ENCODE peak calls at places on chromosomes 16 and 17, in five cellular contexts. O, P, E, N and A are unnamed samples.

GRCh38 chr17:57236686-57237299 is 19.5 kb upstream of the MSI2 start:
- DNase-seq in E (no peak), P (no peak), N (no peak), O (no peak), A (no peak)

GRCh38 chr16:86300746-86301480 is 209.4 kb upstream of the FOXF1 start:
- DNase-seq in N (peak; percentile 69), E (no peak), O (peak; percentile 33), P (no peak), A (no peak)

GRCh38 chr16:57167537-57167936 is 18.3 kb downstream of the PSME3IP1 start:
- DNase-seq in N (no peak), P (no peak), E (no peak), O (no peak), A (no peak)

GRCh38 chr17:47611372-47612350 is 38.1 kb upstream of the KPNB1 start:
- DNase-seq in N (no peak), E (no peak), O (no peak), P (no peak), A (no peak)

GRCh38 chr16:63813862-63814261 is 1308.0 kb downstream of the CDH11 start:
- DNase-seq in N (no peak), E (no peak), O (no peak), P (no peak), A (no peak)

GRCh38 chr17:1003972-1004768 is 7.2 kb downstream of the TIMM22 start:
- DNase-seq in P (no peak), N (no peak), E (no peak), O (no peak), A (no peak)

GRCh38 chr16:8571061-8571596 is 19.2 kb downstream of the TMEM114 start:
- DNase-seq in P (no peak), O (no peak), E (no peak), N (peak; percentile 68), A (no peak)

GRCh38 chr17:27413295-27413694 is 43.0 kb upstream of the KSR1 start:
- DNase-seq in E (no peak), P (no peak), O (no peak), N (no peak), A (no peak)

GRCh38 chr16:1538804-1539520 is 5.5 kb downstream of the TMEM204 start:
- DNase-seq in O (no peak), N (peak; percentile 16), E (no peak), P (no peak), A (no peak)

GRCh38 chr16:57984443-57985203 is 13.7 kb upstream of the CNGB1 start:
- DNase-seq in N (peak; percentile 99), E (peak; percentile 91), P (peak; percentile 89), O (peak; percentile 86), A (peak; percentile 96)

GRCh38 chr16:30112197-30113030 is 923 bp downstream of the GDPD3 start:
- DNase-seq in P (peak; percentile 73), N (peak; percentile 68), O (peak; percentile 75), E (no peak), A (no peak)

GRCh38 chr17:83007504-83008475 is 71.6 kb upstream of the METRNL start:
- DNase-seq in E (no peak), P (no peak), O (no peak), N (peak; percentile 14), A (peak; percentile 55)

GRCh38 chr16:53726625-53727024 is 22.7 kb downstream of the FTO start:
- DNase-seq in P (no peak), O (no peak), N (peak; percentile 40), E (no peak), A (no peak)

GRCh38 chr16:81693467-81694303 is 85.4 kb upstream of the PLCG2 start:
- DNase-seq in P (no peak), N (no peak), O (no peak), E (no peak), A (no peak)

GRCh38 chr16:79278506-79278905 is 322.0 kb downstream of the MAF start:
- DNase-seq in O (no peak), N (no peak), P (no peak), E (no peak), A (no peak)

GRCh38 chr17:28142355-28142754 is 99.9 kb downstream of the NLK start:
- DNase-seq in P (no peak), O (no peak), N (peak; percentile 12), E (no peak), A (no peak)

GRCh38 chr17:51997723-51998122 is 160.8 kb downstream of the CA10 start:
- DNase-seq in O (no peak), N (no peak), E (no peak), P (no peak), A (no peak)

GRCh38 chr17:78114831-78115723 is 13.5 kb downstream of the TMC6 start:
- DNase-seq in N (no peak), E (no peak), O (no peak), P (peak; percentile 59), A (no peak)

GRCh38 chr17:78113804-78114785 is 14.5 kb downstream of the TMC6 start:
- DNase-seq in P (peak; percentile 51), E (no peak), N (no peak), O (no peak), A (no peak)

GRCh38 chr17:78111727-78112507 is 16.6 kb downstream of the TMC6 start:
- DNase-seq in O (no peak), N (no peak), E (no peak), P (no peak), A (peak; percentile 69)

GRCh38 chr17:78111012-78111726 is 17.4 kb downstream of the TMC6 start:
- DNase-seq in N (no peak), E (no peak), O (no peak), P (no peak), A (no peak)

GRCh38 chr17:78112508-78113471 is 15.8 kb downstream of the TMC6 start:
- DNase-seq in E (peak; percentile 76), P (no peak), N (peak; percentile 76), O (peak; percentile 91), A (peak; percentile 90)
- TF ChIP-seq CTCF in E (peak; percentile 98), P (peak; percentile 95), N (peak; percentile 99), O (peak; percentile 99), A (peak; percentile 99)

DNA sequence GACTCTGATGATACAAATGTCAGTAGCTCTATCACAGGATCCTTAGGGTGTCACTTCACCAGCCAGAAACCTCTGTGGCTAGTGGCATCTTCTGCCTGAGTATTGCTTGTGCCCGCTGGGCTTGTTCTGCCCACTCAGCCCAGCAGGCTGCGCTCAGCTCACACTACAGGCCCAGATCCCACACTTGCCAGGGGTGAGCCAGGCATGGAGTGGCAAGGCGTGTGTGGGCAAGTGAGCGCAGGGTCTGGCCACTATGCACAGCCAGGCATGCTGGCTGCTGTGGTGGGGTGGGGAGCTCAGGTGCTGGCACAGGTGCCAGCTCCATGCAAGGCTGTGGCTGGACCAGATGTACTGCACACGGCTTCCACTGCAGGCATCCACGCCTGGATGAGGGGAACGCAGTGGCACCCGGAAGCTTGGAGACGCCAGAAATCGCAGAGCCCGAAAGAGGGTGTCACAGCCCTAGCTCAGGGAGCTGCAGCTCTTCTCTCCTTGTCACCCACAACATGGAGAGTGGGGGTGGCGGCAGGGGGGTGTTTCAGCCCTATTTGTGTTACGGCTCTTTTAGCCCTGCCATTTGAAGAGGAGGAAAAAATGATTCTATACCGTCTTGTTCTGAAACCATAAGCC is 10.2 kb downstream of the CFAP97D1 start:
- DNase-seq in P (no peak), E (no peak), N (no peak), O (no peak), A (no peak)
- TF ChIP-seq CTCF in P (peak; percentile 38), E (no peak), N (peak; percentile 13), O (no peak), A (no peak)

DNA sequence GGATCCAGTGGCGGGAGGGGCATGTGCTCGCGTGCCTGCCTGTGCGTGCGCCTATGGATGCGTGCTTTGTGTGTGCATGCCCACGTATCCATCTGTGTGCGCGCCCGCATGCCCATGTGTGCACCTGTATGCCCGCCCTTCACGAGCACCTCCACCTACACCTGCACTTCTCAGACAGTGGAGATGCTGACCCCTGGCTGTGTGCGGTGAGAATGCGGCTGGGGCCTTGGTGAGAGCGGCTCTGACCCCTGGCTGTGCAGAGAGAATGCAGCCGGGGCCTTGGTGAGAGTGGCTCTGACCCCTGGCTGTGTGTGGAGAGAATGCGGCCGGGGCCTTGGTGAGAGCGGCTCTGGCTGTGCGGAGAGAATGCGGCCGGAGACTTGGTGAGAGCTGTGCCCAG is 33.9 kb downstream of the AXIN1 start:
- DNase-seq in N (peak; percentile 75), P (no peak), E (no peak), O (peak; percentile 41), A (no peak)
- TF ChIP-seq CTCF in N (peak; percentile 48), P (no peak), E (no peak), O (no peak), A (peak; percentile 59)

DNA sequence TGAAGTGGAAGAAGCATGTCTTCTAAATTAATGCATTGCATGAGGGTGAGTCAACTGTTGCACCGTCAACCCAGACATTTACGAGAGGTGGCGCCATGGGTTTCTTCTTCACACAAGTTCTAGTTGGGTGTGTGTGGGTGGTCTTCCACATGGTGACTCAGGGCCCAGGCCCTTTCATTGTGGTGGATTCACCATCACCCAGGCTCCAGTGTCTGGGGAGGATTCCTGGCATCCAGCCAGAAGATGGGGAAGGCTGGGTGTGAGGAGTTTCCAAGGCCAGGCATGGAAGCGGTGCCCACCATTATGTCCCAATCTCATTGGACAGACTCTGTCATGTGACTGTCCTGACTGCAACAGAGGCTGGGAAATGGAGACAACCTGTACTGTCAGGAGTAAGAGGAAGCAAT is 21.4 kb upstream of the JPH3 start:
- DNase-seq in O (no peak), N (no peak), P (no peak), E (no peak), A (no peak)
- TF ChIP-seq CTCF in O (no peak), N (no peak), P (no peak), E (no peak), A (no peak)

GRCh38 chr16:84090212-84090611 is 26.5 kb downstream of the MBTPS1 start:
- DNase-seq in N (no peak), P (no peak), O (no peak), E (no peak), A (no peak)

GRCh38 chr16:84087461-84088151 is 29.1 kb downstream of the MBTPS1 start:
- DNase-seq in E (no peak), O (no peak), N (no peak), P (no peak), A (no peak)

GRCh38 chr16:84086996-84087395 is 29.7 kb downstream of the MBTPS1 start:
- DNase-seq in E (no peak), P (no peak), O (no peak), N (no peak), A (no peak)

GRCh38 chr16:84086357-84086756 is 30.4 kb downstream of the MBTPS1 start:
- DNase-seq in O (no peak), P (no peak), E (no peak), N (no peak), A (no peak)

GRCh38 chr16:84088695-84089395 is 27.9 kb downstream of the MBTPS1 start:
- DNase-seq in O (no peak), E (no peak), N (no peak), P (no peak), A (no peak)
- TF ChIP-seq CTCF in O (no peak), E (no peak), N (no peak), P (no peak), A (no peak)

GRCh38 chr16:27145630-27146029 is 57.7 kb upstream of the KDM8 start:
- DNase-seq in P (no peak), O (no peak), E (no peak), N (no peak), A (no peak)
- TF ChIP-seq CTCF in P (no peak), O (no peak), E (no peak), N (no peak), A (no peak)